ENCODE peak calls at places on chromosomes 1 and 21, in four cellular contexts. L is A549, I is GM12878, Y is K562. J is an unnamed sample.

GRCh38 chr1:43319766-43320165 is 17.9 kb upstream of the MPL start:
- DNase-seq in L (no peak), I (no peak), Y (no peak), J (no peak)

GRCh38 chr1:176996455-176997090 is 167.9 kb downstream of the ASTN1 start:
- DNase-seq in L (no peak), I (no peak), Y (no peak), J (no peak)

GRCh38 chr1:198496216-198497143 is 44.0 kb downstream of the ATP6V1G3 start:
- DNase-seq in L (no peak), I (no peak), Y (no peak), J (peak)

GRCh38 chr1:47898156-47898825 is 98.9 kb downstream of the TRABD2B start:
- DNase-seq in L (no peak), I (no peak), Y (no peak), J (no peak)

GRCh38 chr21:17463441-17463840 is 49.4 kb upstream of the CXADR start:
- DNase-seq in L (peak), I (no peak), Y (no peak), J (peak)

GRCh38 chr1:85501355-85501898 is 36.5 kb upstream of the DDAH1 start:
- DNase-seq in L (no peak), I (no peak), Y (no peak), J (no peak)

GRCh38 chr1:101005871-101006270 is 19.7 kb downstream of the DPH5 start:
- DNase-seq in L (no peak), I (no peak), Y (no peak), J (peak)

GRCh38 chr1:234918216-234918841 is 210.3 kb downstream of the TOMM20 start:
- DNase-seq in L (no peak), I (no peak), Y (no peak), J (no peak)

GRCh38 chr21:26169611-26170470 is 729 bp downstream of the APP start:
- DNase-seq in L (peak), I (no peak), Y (no peak), J (peak)

GRCh38 chr1:48644950-48645605 is 131.6 kb downstream of the BEND5 start:
- DNase-seq in L (no peak), I (no peak), Y (no peak), J (no peak)

GRCh38 chr1:201649776-201650607 is 111.1 kb downstream of the NAV1 start:
- DNase-seq in L (peak), I (no peak), Y (peak), J (peak)

GRCh38 chr21:45826733-45827692 is 154.6 kb upstream of the COL6A1 start:
- DNase-seq in L (no peak), I (no peak), Y (no peak), J (no peak)

GRCh38 chr1:59128784-59129227 is 168.1 kb upstream of the FGGY start:
- DNase-seq in L (no peak), I (no peak), Y (no peak), J (peak)

GRCh38 chr1:22408180-22408579 is 43.5 kb upstream of the ZBTB40 start:
- DNase-seq in L (no peak), I (no peak), Y (no peak), J (no peak)

GRCh38 chr1:17831619-17832018 is 76.5 kb downstream of the ACTL8 start:
- DNase-seq in L (peak), I (no peak), Y (peak), J (peak)

GRCh38 chr1:84996846-84997666 is at the start of gene MCOLN2:
- DNase-seq in L (peak), I (no peak), Y (peak), J (peak)

GRCh38 chr1:212396638-212397037 is 18.0 kb downstream of the PACC1 start:
- DNase-seq in L (no peak), I (no peak), Y (no peak), J (no peak)

GRCh38 chr1:74686941-74687340 is 13.3 kb upstream of the ERICH3 start:
- DNase-seq in L (no peak), I (no peak), Y (no peak), J (no peak)

GRCh38 chr1:162056043-162056442 is 13.4 kb upstream of the NOS1AP start:
- DNase-seq in L (peak), I (peak), Y (peak), J (peak)

GRCh38 chr1:44405804-44406743 is 1.0 kb downstream of the RNF220 start:
- DNase-seq in L (peak), I (no peak), Y (no peak), J (no peak)

GRCh38 chr1:43978551-43979260 is at the start of gene B4GALT2:
- DNase-seq in L (no peak), I (no peak), Y (peak), J (no peak)

GRCh38 chr1:209707308-209707707 is 2.7 kb downstream of the HSD11B1 start:
- DNase-seq in L (no peak), I (no peak), Y (no peak), J (peak)

GRCh38 chr1:19484338-19484792 is 974 bp downstream of the CAPZB start:
- DNase-seq in L (no peak), I (no peak), Y (no peak), J (no peak)

GRCh38 chr1:230303822-230304221 is 122.3 kb downstream of the PGBD5 start:
- DNase-seq in L (no peak), I (no peak), Y (no peak), J (peak)

GRCh38 chr1:79186260-79186659 is 179.7 kb upstream of the ADGRL4 start:
- DNase-seq in L (no peak), I (no peak), Y (no peak), J (no peak)

GRCh38 chr1:164635074-164635783 is 76.2 kb downstream of the PBX1 start:
- DNase-seq in L (no peak), I (no peak), Y (no peak), J (no peak)

GRCh38 chr1:248585266-248585665 is 10.7 kb upstream of the OR2T34 start:
- DNase-seq in L (no peak), I (no peak), Y (no peak), J (no peak)

GRCh38 chr1:51910182-51910581 is 31.7 kb upstream of the NRDC start:
- DNase-seq in L (no peak), I (no peak), Y (no peak), J (no peak)

GRCh38 chr1:232385221-232385620 is 244.7 kb downstream of the SIPA1L2 start:
- DNase-seq in L (no peak), I (no peak), Y (no peak), J (peak)

GRCh38 chr1:182622795-182623528 is 18.8 kb upstream of the RGS16 start:
- DNase-seq in L (no peak), I (no peak), Y (no peak), J (no peak)

GRCh38 chr1:200153277-200154055 is 126.0 kb downstream of the NR5A2 start:
- DNase-seq in L (no peak), I (peak), Y (no peak), J (no peak)

GRCh38 chr1:38098101-38098847 is 51.7 kb upstream of the POU3F1 start:
- DNase-seq in L (no peak), I (no peak), Y (no peak), J (no peak)

GRCh38 chr21:36471254-36471723 is 8.6 kb downstream of the CLDN14 start:
- DNase-seq in L (peak), I (peak), Y (no peak), J (peak)

GRCh38 chr1:184650177-184650866 is 104.3 kb downstream of the EDEM3 start:
- DNase-seq in L (no peak), I (no peak), Y (no peak), J (no peak)

GRCh38 chr1:86860020-86860419 is 53.9 kb downstream of the SELENOF start:
- DNase-seq in L (no peak), I (no peak), Y (no peak), J (no peak)

GRCh38 chr1:50348449-50349241 is 74.6 kb downstream of the DMRTA2 start:
- DNase-seq in L (peak), I (no peak), Y (peak), J (peak)

GRCh38 chr1:192545781-192546521 is 29.6 kb upstream of the RGS1 start:
- DNase-seq in L (no peak), I (peak), Y (no peak), J (no peak)
- TF ChIP-seq CTCF in L (no peak), I (peak), Y (no peak), J (no peak)

GRCh38 chr1:167344112-167344511 is 123.4 kb downstream of the POU2F1 start:
- DNase-seq in L (no peak), I (no peak), Y (no peak), J (peak)
- TF ChIP-seq ELK1 in L (no peak), I (no peak), Y (no peak), J (no peak)

GRCh38 chr1:228198977-228199590 is 8.8 kb upstream of the OBSCN start:
- DNase-seq in L (peak), I (no peak), Y (peak), J (peak)
- TF ChIP-seq CTCF in L (no peak), I (no peak), Y (no peak), J (no peak)

GRCh38 chr21:42358937-42359336 is 7.4 kb downstream of the TFF1 start:
- DNase-seq in L (no peak), I (no peak), Y (peak), J (no peak)
- TF ChIP-seq ELK1 in L (no peak), I (no peak), Y (no peak), J (no peak)

GRCh38 chr1:153349363-153350340 is 1.0 kb upstream of the PGLYRP4 start:
- DNase-seq in L (no peak), I (no peak), Y (no peak), J (no peak)
- TF ChIP-seq CTCF in L (no peak), I (no peak), Y (no peak), J (no peak)

GRCh38 chr1:109501644-109502367 is 7.7 kb downstream of the AMIGO1 start:
- DNase-seq in L (no peak), I (no peak), Y (peak), J (no peak)
- TF ChIP-seq ELK1 in L (no peak), I (no peak), Y (no peak), J (no peak)

GRCh38 chr1:53557369-53557768 is 98.2 kb downstream of the DMRTB1 start:
- DNase-seq in L (no peak), I (no peak), Y (no peak), J (no peak)
- TF ChIP-seq CTCF in L (no peak), I (no peak), Y (no peak), J (no peak)

GRCh38 chr1:54610048-54610447 is 13.3 kb downstream of the FAM151A start:
- DNase-seq in L (no peak), I (no peak), Y (no peak), J (peak)

GRCh38 chr1:54609301-54609921 is 13.9 kb downstream of the FAM151A start:
- DNase-seq in L (no peak), I (no peak), Y (no peak), J (no peak)

GRCh38 chr1:54608561-54609230 is 14.6 kb downstream of the FAM151A start:
- DNase-seq in L (no peak), I (no peak), Y (no peak), J (no peak)

GRCh38 chr1:54611621-54612020 is 11.7 kb downstream of the FAM151A start:
- DNase-seq in L (no peak), I (no peak), Y (no peak), J (no peak)

GRCh38 chr1:54610601-54611580 is 12.4 kb downstream of the FAM151A start:
- DNase-seq in L (no peak), I (no peak), Y (no peak), J (no peak)
- TF ChIP-seq ELK1 in L (no peak), I (no peak), Y (no peak), J (no peak)